ENCODE peak calls at places on chromosome 9, in nine cellular contexts. One of them, this sample, is unnamed.

GRCh38 chr9:96500696-96501660 is 51.0 kb downstream of the HABP4 start:
- DNase-seq in PC-9: no peak
- DNase-seq in stomach: no peak
- DNase-seq in stimulated activated CD4-positive, alpha-beta T cell treated with anti-CD3 and anti-CD28 coated beads, TNF-alpha, amount 100 ng/mL, for 4 hours: no peak
- DNase-seq in activated CD8-positive, alpha-beta memory T cell treated with anti-CD3 and anti-CD28 coated beads, Interleukin-2, amount 50 U/mL, for 48 hours: no peak
- DNase-seq in stimulated activated naive CD8-positive, alpha-beta T cell treated with anti-CD3 and anti-CD28 coated beads, Interleukin-15, amount 100 ng/mL, for 72 hours: no peak
- DNase-seq in psoas muscle: no peak
- DNase-seq in PC-3: no peak
- DNase-seq in HuH-7: no peak
- DNase-seq in this sample: no peak

GRCh38 chr9:96169488-96169887 is 132.5 kb downstream of the HSD17B3 start:
- DNase-seq in psoas muscle: no peak
- DNase-seq in PC-9: peak
- DNase-seq in stimulated activated CD4-positive, alpha-beta T cell treated with anti-CD3 and anti-CD28 coated beads, TNF-alpha, amount 100 ng/mL, for 4 hours: no peak
- DNase-seq in PC-3: peak
- DNase-seq in stimulated activated naive CD8-positive, alpha-beta T cell treated with anti-CD3 and anti-CD28 coated beads, Interleukin-15, amount 100 ng/mL, for 72 hours: no peak
- DNase-seq in stomach: peak
- DNase-seq in activated CD8-positive, alpha-beta memory T cell treated with anti-CD3 and anti-CD28 coated beads, Interleukin-2, amount 50 U/mL, for 48 hours: no peak
- DNase-seq in HuH-7: peak
- DNase-seq in this sample: peak

GRCh38 chr9:99878651-99879050 is 27.8 kb upstream of the STX17 start:
- DNase-seq in stimulated activated naive CD8-positive, alpha-beta T cell treated with anti-CD3 and anti-CD28 coated beads, Interleukin-15, amount 100 ng/mL, for 72 hours: no peak
- DNase-seq in PC-9: no peak
- DNase-seq in HuH-7: no peak
- DNase-seq in stomach: no peak
- DNase-seq in PC-3: no peak
- DNase-seq in psoas muscle: no peak
- DNase-seq in stimulated activated CD4-positive, alpha-beta T cell treated with anti-CD3 and anti-CD28 coated beads, TNF-alpha, amount 100 ng/mL, for 4 hours: no peak
- DNase-seq in activated CD8-positive, alpha-beta memory T cell treated with anti-CD3 and anti-CD28 coated beads, Interleukin-2, amount 50 U/mL, for 48 hours: no peak
- DNase-seq in this sample: no peak

GRCh38 chr9:105246656-105247162 is 2.3 kb downstream of the SLC44A1 start:
- DNase-seq in HuH-7: no peak
- DNase-seq in PC-9: no peak
- DNase-seq in stimulated activated naive CD8-positive, alpha-beta T cell treated with anti-CD3 and anti-CD28 coated beads, Interleukin-15, amount 100 ng/mL, for 72 hours: no peak
- DNase-seq in stimulated activated CD4-positive, alpha-beta T cell treated with anti-CD3 and anti-CD28 coated beads, TNF-alpha, amount 100 ng/mL, for 4 hours: no peak
- DNase-seq in activated CD8-positive, alpha-beta memory T cell treated with anti-CD3 and anti-CD28 coated beads, Interleukin-2, amount 50 U/mL, for 48 hours: no peak
- DNase-seq in PC-3: no peak
- DNase-seq in psoas muscle: no peak
- DNase-seq in stomach: no peak
- DNase-seq in this sample: no peak

GRCh38 chr9:108180511-108180910 is 675.3 kb downstream of the ACTL7B start:
- DNase-seq in activated CD8-positive, alpha-beta memory T cell treated with anti-CD3 and anti-CD28 coated beads, Interleukin-2, amount 50 U/mL, for 48 hours: no peak
- DNase-seq in HuH-7: no peak
- DNase-seq in PC-3: no peak
- DNase-seq in psoas muscle: peak
- DNase-seq in stimulated activated CD4-positive, alpha-beta T cell treated with anti-CD3 and anti-CD28 coated beads, TNF-alpha, amount 100 ng/mL, for 4 hours: no peak
- DNase-seq in stomach: no peak
- DNase-seq in stimulated activated naive CD8-positive, alpha-beta T cell treated with anti-CD3 and anti-CD28 coated beads, Interleukin-15, amount 100 ng/mL, for 72 hours: no peak
- DNase-seq in PC-9: no peak
- DNase-seq in this sample: peak

GRCh38 chr9:97908736-97909135 is 13.6 kb downstream of the TRMO start:
- DNase-seq in stimulated activated CD4-positive, alpha-beta T cell treated with anti-CD3 and anti-CD28 coated beads, TNF-alpha, amount 100 ng/mL, for 4 hours: no peak
- DNase-seq in HuH-7: no peak
- DNase-seq in PC-3: no peak
- DNase-seq in stimulated activated naive CD8-positive, alpha-beta T cell treated with anti-CD3 and anti-CD28 coated beads, Interleukin-15, amount 100 ng/mL, for 72 hours: no peak
- DNase-seq in stomach: no peak
- DNase-seq in psoas muscle: no peak
- DNase-seq in PC-9: no peak
- DNase-seq in activated CD8-positive, alpha-beta memory T cell treated with anti-CD3 and anti-CD28 coated beads, Interleukin-2, amount 50 U/mL, for 48 hours: no peak
- DNase-seq in this sample: no peak

GRCh38 chr9:10050016-10050415 is 562.8 kb downstream of the PTPRD start:
- DNase-seq in PC-9: no peak
- DNase-seq in stimulated activated CD4-positive, alpha-beta T cell treated with anti-CD3 and anti-CD28 coated beads, TNF-alpha, amount 100 ng/mL, for 4 hours: no peak
- DNase-seq in HuH-7: no peak
- DNase-seq in activated CD8-positive, alpha-beta memory T cell treated with anti-CD3 and anti-CD28 coated beads, Interleukin-2, amount 50 U/mL, for 48 hours: no peak
- DNase-seq in PC-3: no peak
- DNase-seq in stomach: no peak
- DNase-seq in stimulated activated naive CD8-positive, alpha-beta T cell treated with anti-CD3 and anti-CD28 coated beads, Interleukin-15, amount 100 ng/mL, for 72 hours: no peak
- DNase-seq in psoas muscle: no peak
- DNase-seq in this sample: no peak

GRCh38 chr9:87290241-87290700 is 207.4 kb upstream of the DAPK1 start:
- DNase-seq in stomach: no peak
- DNase-seq in psoas muscle: no peak
- DNase-seq in stimulated activated CD4-positive, alpha-beta T cell treated with anti-CD3 and anti-CD28 coated beads, TNF-alpha, amount 100 ng/mL, for 4 hours: no peak
- DNase-seq in activated CD8-positive, alpha-beta memory T cell treated with anti-CD3 and anti-CD28 coated beads, Interleukin-2, amount 50 U/mL, for 48 hours: no peak
- DNase-seq in PC-9: no peak
- DNase-seq in PC-3: no peak
- DNase-seq in stimulated activated naive CD8-positive, alpha-beta T cell treated with anti-CD3 and anti-CD28 coated beads, Interleukin-15, amount 100 ng/mL, for 72 hours: no peak
- DNase-seq in HuH-7: peak
- DNase-seq in this sample: no peak

GRCh38 chr9:336039-336438 is 121.4 kb downstream of the DOCK8 start:
- DNase-seq in stimulated activated CD4-positive, alpha-beta T cell treated with anti-CD3 and anti-CD28 coated beads, TNF-alpha, amount 100 ng/mL, for 4 hours: no peak
- DNase-seq in psoas muscle: no peak
- DNase-seq in PC-9: peak
- DNase-seq in HuH-7: peak
- DNase-seq in stomach: peak
- DNase-seq in activated CD8-positive, alpha-beta memory T cell treated with anti-CD3 and anti-CD28 coated beads, Interleukin-2, amount 50 U/mL, for 48 hours: no peak
- DNase-seq in stimulated activated naive CD8-positive, alpha-beta T cell treated with anti-CD3 and anti-CD28 coated beads, Interleukin-15, amount 100 ng/mL, for 72 hours: no peak
- DNase-seq in PC-3: peak
- DNase-seq in this sample: no peak

GRCh38 chr9:126635661-126636439 is 22.1 kb downstream of the LMX1B start:
- DNase-seq in stimulated activated CD4-positive, alpha-beta T cell treated with anti-CD3 and anti-CD28 coated beads, TNF-alpha, amount 100 ng/mL, for 4 hours: no peak
- DNase-seq in stomach: no peak
- DNase-seq in activated CD8-positive, alpha-beta memory T cell treated with anti-CD3 and anti-CD28 coated beads, Interleukin-2, amount 50 U/mL, for 48 hours: no peak
- DNase-seq in PC-9: no peak
- DNase-seq in PC-3: no peak
- DNase-seq in HuH-7: no peak
- DNase-seq in psoas muscle: no peak
- DNase-seq in stimulated activated naive CD8-positive, alpha-beta T cell treated with anti-CD3 and anti-CD28 coated beads, Interleukin-15, amount 100 ng/mL, for 72 hours: no peak
- DNase-seq in this sample: no peak

GRCh38 chr9:34988218-34989055 is 1.1 kb upstream of the DNAJB5 start:
- DNase-seq in PC-3: no peak
- DNase-seq in activated CD8-positive, alpha-beta memory T cell treated with anti-CD3 and anti-CD28 coated beads, Interleukin-2, amount 50 U/mL, for 48 hours: peak
- DNase-seq in stomach: no peak
- DNase-seq in PC-9: no peak
- DNase-seq in stimulated activated CD4-positive, alpha-beta T cell treated with anti-CD3 and anti-CD28 coated beads, TNF-alpha, amount 100 ng/mL, for 4 hours: no peak
- DNase-seq in HuH-7: no peak
- DNase-seq in stimulated activated naive CD8-positive, alpha-beta T cell treated with anti-CD3 and anti-CD28 coated beads, Interleukin-15, amount 100 ng/mL, for 72 hours: peak
- DNase-seq in psoas muscle: peak
- DNase-seq in this sample: peak